ENCODE peak calls at places on chromosomes 12 and 14, in nine cellular contexts. One of them, this sample, is unnamed.

GRCh38 chr12:109927622-109928021 is 27.5 kb downstream of the TCHP start:
- DNase-seq in HCT116: peak
- DNase-seq in type B pancreatic cell: no peak
- DNase-seq in HEK293T: peak
- DNase-seq in psoas muscle: no peak
- DNase-seq in T-helper 2 cell: no peak
- DNase-seq in ELR: peak
- DNase-seq in central memory CD8-positive, alpha-beta T cell: peak
- DNase-seq in progenitor cell of endocrine pancreas: no peak
- DNase-seq in this sample: peak

GRCh38 chr14:24184104-24184970 is 4.3 kb downstream of the IPO4 start:
- DNase-seq in type B pancreatic cell: no peak
- DNase-seq in progenitor cell of endocrine pancreas: no peak
- DNase-seq in HEK293T: no peak
- DNase-seq in HCT116: no peak
- DNase-seq in ELR: no peak
- DNase-seq in psoas muscle: peak
- DNase-seq in T-helper 2 cell: no peak
- DNase-seq in central memory CD8-positive, alpha-beta T cell: no peak
- DNase-seq in this sample: no peak

GRCh38 chr12:121748571-121749265 is 36.2 kb downstream of the TMEM120B start:
- DNase-seq in progenitor cell of endocrine pancreas: peak
- DNase-seq in psoas muscle: no peak
- DNase-seq in type B pancreatic cell: no peak
- DNase-seq in T-helper 2 cell: no peak
- DNase-seq in HEK293T: peak
- DNase-seq in ELR: peak
- DNase-seq in central memory CD8-positive, alpha-beta T cell: no peak
- DNase-seq in HCT116: no peak
- DNase-seq in this sample: no peak

GRCh38 chr12:104701301-104701700 is 244.6 kb downstream of the CHST11 start:
- DNase-seq in HCT116: no peak
- DNase-seq in type B pancreatic cell: no peak
- DNase-seq in ELR: no peak
- DNase-seq in HEK293T: no peak
- DNase-seq in central memory CD8-positive, alpha-beta T cell: no peak
- DNase-seq in psoas muscle: no peak
- DNase-seq in progenitor cell of endocrine pancreas: no peak
- DNase-seq in T-helper 2 cell: no peak
- DNase-seq in this sample: no peak

GRCh38 chr12:106245767-106246166 is 2.1 kb downstream of the CKAP4 start:
- DNase-seq in HCT116: peak
- DNase-seq in progenitor cell of endocrine pancreas: no peak
- DNase-seq in ELR: peak
- DNase-seq in type B pancreatic cell: no peak
- DNase-seq in T-helper 2 cell: no peak
- DNase-seq in psoas muscle: peak
- DNase-seq in HEK293T: no peak
- DNase-seq in central memory CD8-positive, alpha-beta T cell: no peak
- DNase-seq in this sample: peak

GRCh38 chr12:94941440-94941862 is 62.0 kb downstream of the NDUFA12 start:
- DNase-seq in T-helper 2 cell: peak
- DNase-seq in central memory CD8-positive, alpha-beta T cell: peak
- DNase-seq in type B pancreatic cell: no peak
- DNase-seq in HCT116: no peak
- DNase-seq in ELR: peak
- DNase-seq in progenitor cell of endocrine pancreas: no peak
- DNase-seq in psoas muscle: peak
- DNase-seq in HEK293T: no peak
- DNase-seq in this sample: peak

GRCh38 chr14:23929131-23929530 is 24.4 kb upstream of the DHRS4 start:
- DNase-seq in central memory CD8-positive, alpha-beta T cell: no peak
- DNase-seq in type B pancreatic cell: no peak
- DNase-seq in HEK293T: no peak
- DNase-seq in psoas muscle: no peak
- DNase-seq in HCT116: no peak
- DNase-seq in ELR: no peak
- DNase-seq in progenitor cell of endocrine pancreas: no peak
- DNase-seq in T-helper 2 cell: no peak
- DNase-seq in this sample: no peak

GRCh38 chr12:132326646-132327045 is 2.7 kb downstream of the GALNT9 start:
- DNase-seq in ELR: no peak
- DNase-seq in central memory CD8-positive, alpha-beta T cell: no peak
- DNase-seq in HCT116: no peak
- DNase-seq in type B pancreatic cell: no peak
- DNase-seq in psoas muscle: peak
- DNase-seq in progenitor cell of endocrine pancreas: no peak
- DNase-seq in HEK293T: no peak
- DNase-seq in T-helper 2 cell: no peak
- DNase-seq in this sample: no peak

GRCh38 chr14:53663709-53664108 is 292.9 kb downstream of the BMP4 start:
- DNase-seq in type B pancreatic cell: no peak
- DNase-seq in progenitor cell of endocrine pancreas: no peak
- DNase-seq in ELR: peak
- DNase-seq in HCT116: peak
- DNase-seq in central memory CD8-positive, alpha-beta T cell: no peak
- DNase-seq in HEK293T: peak
- DNase-seq in psoas muscle: peak
- DNase-seq in T-helper 2 cell: no peak
- DNase-seq in this sample: peak

GRCh38 chr12:44459569-44459968 is 416.5 kb downstream of the NELL2 start:
- DNase-seq in central memory CD8-positive, alpha-beta T cell: no peak
- DNase-seq in HEK293T: no peak
- DNase-seq in progenitor cell of endocrine pancreas: no peak
- DNase-seq in T-helper 2 cell: no peak
- DNase-seq in ELR: no peak
- DNase-seq in psoas muscle: no peak
- DNase-seq in type B pancreatic cell: no peak
- DNase-seq in HCT116: no peak
- DNase-seq in this sample: no peak

GRCh38 chr14:73712071-73712506 is 2.1 kb downstream of the PNMA1 start:
- DNase-seq in progenitor cell of endocrine pancreas: no peak
- DNase-seq in central memory CD8-positive, alpha-beta T cell: no peak
- DNase-seq in psoas muscle: no peak
- DNase-seq in T-helper 2 cell: no peak
- DNase-seq in ELR: peak
- DNase-seq in HEK293T: no peak
- DNase-seq in HCT116: no peak
- DNase-seq in type B pancreatic cell: no peak
- DNase-seq in this sample: no peak